ENCODE peak calls at places on chromosomes 13 and 19, in nine cellular contexts. One of them, this sample, is unnamed.

GRCh38 chr19:3983936-3984583 is 1.2 kb downstream of the EEF2 start:
- DNase-seq in fibroblast of lung: peak; percentile 60
- DNase-seq in neural progenitor cell: no peak
- DNase-seq in PC-3: peak; percentile 17
- DNase-seq in K562: peak; percentile 53
- DNase-seq in mammary epithelial cell: peak; percentile 39
- DNase-seq in astrocyte: no peak
- DNase-seq in GM23248: peak; percentile 88
- DNase-seq in HCT116: no peak
- DNase-seq in this sample: no peak

GRCh38 chr13:24261566-24261965 is 47.8 kb upstream of the C1QTNF9 start:
- DNase-seq in fibroblast of lung: no peak
- DNase-seq in neural progenitor cell: no peak
- DNase-seq in PC-3: no peak
- DNase-seq in K562: no peak
- DNase-seq in mammary epithelial cell: no peak
- DNase-seq in astrocyte: no peak
- DNase-seq in GM23248: no peak
- DNase-seq in HCT116: no peak
- DNase-seq in this sample: no peak

GRCh38 chr19:19637523-19638251 is 5.8 kb downstream of the GMIP start:
- DNase-seq in fibroblast of lung: no peak
- DNase-seq in neural progenitor cell: no peak
- DNase-seq in PC-3: no peak
- DNase-seq in K562: peak; percentile 47
- DNase-seq in mammary epithelial cell: no peak
- DNase-seq in astrocyte: no peak
- DNase-seq in GM23248: no peak
- DNase-seq in HCT116: no peak
- DNase-seq in this sample: no peak

GRCh38 chr13:59701261-59701660 is 462.5 kb downstream of the DIAPH3 start:
- DNase-seq in fibroblast of lung: no peak
- DNase-seq in neural progenitor cell: no peak
- DNase-seq in PC-3: no peak
- DNase-seq in K562: peak; percentile 6
- DNase-seq in mammary epithelial cell: no peak
- DNase-seq in astrocyte: no peak
- DNase-seq in GM23248: no peak
- DNase-seq in HCT116: no peak
- DNase-seq in this sample: no peak

GRCh38 chr19:17097593-17098126 is 22.1 kb downstream of the MYO9B start:
- DNase-seq in fibroblast of lung: peak; percentile 78
- DNase-seq in neural progenitor cell: no peak
- DNase-seq in PC-3: peak; percentile 53
- DNase-seq in K562: peak; percentile 63
- DNase-seq in mammary epithelial cell: no peak
- DNase-seq in astrocyte: no peak
- DNase-seq in GM23248: peak; percentile 66
- DNase-seq in HCT116: no peak
- DNase-seq in this sample: no peak

GRCh38 chr19:45878043-45878794 is 7.7 kb downstream of the IRF2BP1 start:
- DNase-seq in fibroblast of lung: no peak
- DNase-seq in neural progenitor cell: no peak
- DNase-seq in PC-3: peak; percentile 12
- DNase-seq in K562: no peak
- DNase-seq in mammary epithelial cell: no peak
- DNase-seq in astrocyte: no peak
- DNase-seq in GM23248: no peak
- DNase-seq in HCT116: no peak
- DNase-seq in this sample: no peak

GRCh38 chr19:35767288-35768081 is 7.9 kb upstream of the ARHGAP33 start:
- DNase-seq in fibroblast of lung: no peak
- DNase-seq in neural progenitor cell: peak; percentile 65
- DNase-seq in PC-3: no peak
- DNase-seq in K562: no peak
- DNase-seq in mammary epithelial cell: no peak
- DNase-seq in astrocyte: no peak
- DNase-seq in GM23248: no peak
- DNase-seq in HCT116: no peak
- DNase-seq in this sample: no peak

GRCh38 chr13:85313761-85314503 is 485.3 kb downstream of the SLITRK6 start:
- DNase-seq in fibroblast of lung: peak; percentile 7
- DNase-seq in neural progenitor cell: no peak
- DNase-seq in PC-3: peak; percentile 78
- DNase-seq in K562: no peak
- DNase-seq in mammary epithelial cell: peak; percentile 64
- DNase-seq in astrocyte: peak; percentile 67
- DNase-seq in GM23248: no peak
- DNase-seq in HCT116: peak; percentile 62
- DNase-seq in this sample: no peak

GRCh38 chr19:2391118-2391725 is 31.2 kb downstream of the TMPRSS9 start:
- DNase-seq in fibroblast of lung: peak; percentile 82
- DNase-seq in neural progenitor cell: peak; percentile 73
- DNase-seq in PC-3: peak; percentile 69
- DNase-seq in K562: peak; percentile 63
- DNase-seq in mammary epithelial cell: peak; percentile 51
- DNase-seq in astrocyte: peak; percentile 52
- DNase-seq in GM23248: peak; percentile 84
- DNase-seq in HCT116: peak; percentile 66
- DNase-seq in this sample: peak; percentile 67

GRCh38 chr19:58479303-58479702 is 3.2 kb downstream of the ZNF446 start:
- DNase-seq in fibroblast of lung: no peak
- DNase-seq in neural progenitor cell: no peak
- DNase-seq in PC-3: no peak
- DNase-seq in K562: no peak
- DNase-seq in mammary epithelial cell: no peak
- DNase-seq in astrocyte: no peak
- DNase-seq in GM23248: no peak
- DNase-seq in HCT116: no peak
- DNase-seq in this sample: no peak

GRCh38 chr13:39038569-39038898 is 278 bp downstream of the NHLRC3 start:
- DNase-seq in fibroblast of lung: no peak
- DNase-seq in neural progenitor cell: no peak
- DNase-seq in PC-3: peak; percentile 8
- DNase-seq in K562: no peak
- DNase-seq in mammary epithelial cell: peak; percentile 48
- DNase-seq in astrocyte: peak; percentile 25
- DNase-seq in GM23248: peak; percentile 58
- DNase-seq in HCT116: no peak
- DNase-seq in this sample: no peak

GRCh38 chr19:6425732-6426686 is 1.4 kb upstream of the KHSRP start:
- DNase-seq in fibroblast of lung: no peak
- DNase-seq in neural progenitor cell: no peak
- DNase-seq in PC-3: peak; percentile 19
- DNase-seq in K562: no peak
- DNase-seq in mammary epithelial cell: no peak
- DNase-seq in astrocyte: no peak
- DNase-seq in GM23248: no peak
- DNase-seq in HCT116: peak; percentile 24
- DNase-seq in this sample: no peak
- H3K9ac ChIP-seq in fibroblast of lung: no peak overlapping the region
- H3K9ac ChIP-seq in neural progenitor cell: no peak overlapping the region
- H3K9ac ChIP-seq in PC-3: peak overlapping the region; percentile 12
- H3K9ac ChIP-seq in K562: peak overlapping the region; percentile 47
- H3K9ac ChIP-seq in mammary epithelial cell: no peak overlapping the region
- H3K9ac ChIP-seq in astrocyte: no peak overlapping the region
- H3K9ac ChIP-seq in GM23248: peak overlapping the region; percentile 36
- H3K9ac ChIP-seq in HCT116: peak overlapping the region; percentile 9
- H3K9ac ChIP-seq in this sample: peak overlapping the region; percentile 10

DNA sequence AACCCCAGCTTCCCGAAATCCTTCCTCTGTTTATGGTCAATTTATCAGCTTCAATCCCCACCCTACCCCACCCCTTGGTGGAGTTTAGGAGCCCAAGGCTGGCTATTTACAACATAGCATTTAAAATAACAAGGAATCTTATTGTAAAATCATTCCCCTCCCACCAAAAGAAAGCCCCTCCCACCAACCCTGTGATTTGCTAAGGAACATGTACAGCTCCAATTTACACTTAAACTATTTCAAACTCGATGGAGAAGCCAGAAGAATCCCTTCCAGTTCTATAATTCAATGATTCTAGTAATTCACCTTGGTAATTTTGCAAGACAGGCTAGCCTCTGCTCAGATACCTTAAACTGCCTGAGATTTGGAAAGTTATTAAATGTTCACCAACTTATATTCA is 3.0 kb downstream of the LATS2 start:
- DNase-seq in fibroblast of lung: peak; percentile 51
- DNase-seq in neural progenitor cell: no peak
- DNase-seq in PC-3: peak; percentile 58
- DNase-seq in K562: no peak
- DNase-seq in mammary epithelial cell: peak; percentile 13
- DNase-seq in astrocyte: no peak
- DNase-seq in GM23248: peak; percentile 47
- DNase-seq in HCT116: no peak
- DNase-seq in this sample: no peak
- H3K36me3 ChIP-seq in fibroblast of lung: no peaks in the 10 kb centered on the region
- H3K36me3 ChIP-seq in neural progenitor cell: no peaks in the 10 kb centered on the region
- H3K36me3 ChIP-seq in PC-3: no peaks in the 10 kb centered on the region
- H3K36me3 ChIP-seq in K562: no peaks in the 10 kb centered on the region
- H3K36me3 ChIP-seq in mammary epithelial cell: no peaks in the 10 kb centered on the region
- H3K36me3 ChIP-seq in astrocyte: peaks cover 3% of the 10 kb centered on the region
- H3K36me3 ChIP-seq in GM23248: peaks cover 17% of the 10 kb centered on the region
- H3K36me3 ChIP-seq in HCT116: no peaks in the 10 kb centered on the region
- H3K36me3 ChIP-seq in this sample: no peaks in the 10 kb centered on the region

GRCh38 chr13:112055032-112055416 is 11.9 kb upstream of the SOX1 start:
- DNase-seq in fibroblast of lung: no peak
- DNase-seq in neural progenitor cell: no peak
- DNase-seq in PC-3: no peak
- DNase-seq in K562: no peak
- DNase-seq in mammary epithelial cell: no peak
- DNase-seq in astrocyte: no peak
- DNase-seq in GM23248: no peak
- DNase-seq in HCT116: no peak
- DNase-seq in this sample: no peak

GRCh38 chr13:112056739-112057433 is 10.1 kb upstream of the SOX1 start:
- DNase-seq in fibroblast of lung: no peak
- DNase-seq in neural progenitor cell: peak; percentile 34
- DNase-seq in PC-3: no peak
- DNase-seq in K562: no peak
- DNase-seq in mammary epithelial cell: no peak
- DNase-seq in astrocyte: no peak
- DNase-seq in GM23248: no peak
- DNase-seq in HCT116: no peak
- DNase-seq in this sample: no peak

GRCh38 chr13:112056284-112056727 is 10.6 kb upstream of the SOX1 start:
- DNase-seq in fibroblast of lung: no peak
- DNase-seq in neural progenitor cell: peak; percentile 73
- DNase-seq in PC-3: no peak
- DNase-seq in K562: no peak
- DNase-seq in mammary epithelial cell: no peak
- DNase-seq in astrocyte: no peak
- DNase-seq in GM23248: no peak
- DNase-seq in HCT116: no peak
- DNase-seq in this sample: no peak

GRCh38 chr13:112054616-112055015 is 12.3 kb upstream of the SOX1 start:
- DNase-seq in fibroblast of lung: no peak
- DNase-seq in neural progenitor cell: no peak
- DNase-seq in PC-3: no peak
- DNase-seq in K562: no peak
- DNase-seq in mammary epithelial cell: no peak
- DNase-seq in astrocyte: no peak
- DNase-seq in GM23248: no peak
- DNase-seq in HCT116: no peak
- DNase-seq in this sample: no peak

DNA sequence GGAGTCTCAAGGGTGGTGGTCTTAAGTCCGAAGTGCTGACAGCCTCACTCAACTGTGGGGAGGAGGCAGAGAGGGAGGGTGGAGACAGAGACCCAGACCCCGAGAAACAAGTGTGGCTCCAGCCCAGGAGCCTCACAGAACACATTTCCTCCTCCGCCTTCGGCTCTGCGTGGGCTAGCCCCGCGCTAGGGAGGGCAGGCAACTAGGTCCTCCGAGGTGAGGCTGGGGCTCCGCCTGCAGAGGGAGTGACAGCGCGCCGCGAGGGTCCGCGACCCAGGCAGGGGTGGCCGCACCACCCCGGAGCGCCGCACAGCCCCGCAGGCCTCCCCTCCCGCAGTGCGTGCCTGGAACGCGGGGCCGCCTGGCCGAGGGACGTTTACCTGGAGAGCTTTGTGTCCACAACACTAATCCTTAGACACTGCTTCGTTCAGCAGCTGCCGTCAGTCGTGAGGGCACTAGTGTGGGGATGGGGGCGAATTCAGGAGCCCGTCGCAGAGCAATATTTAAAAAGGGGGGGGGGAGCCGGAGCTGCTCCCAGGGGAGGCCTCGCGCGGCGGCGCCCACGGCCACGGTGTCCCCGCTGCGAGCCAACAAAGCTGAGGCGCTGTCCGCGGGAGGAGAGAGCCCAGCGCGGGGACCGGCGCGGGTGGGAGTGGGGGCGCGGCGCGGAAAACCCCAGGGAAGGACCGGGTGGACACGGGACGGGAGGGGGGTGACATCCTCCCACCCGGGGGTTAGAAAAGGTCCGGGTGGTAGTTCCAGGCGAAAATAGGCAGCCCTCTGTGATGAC is 11.3 kb upstream of the SOX1 start:
- DNase-seq in fibroblast of lung: no peak
- DNase-seq in neural progenitor cell: peak; percentile 52
- DNase-seq in PC-3: no peak
- DNase-seq in K562: no peak
- DNase-seq in mammary epithelial cell: no peak
- DNase-seq in astrocyte: no peak
- DNase-seq in GM23248: no peak
- DNase-seq in HCT116: no peak
- DNase-seq in this sample: no peak
- TF ChIP-seq EZH2 in fibroblast of lung: no peak
- TF ChIP-seq EZH2 in neural progenitor cell: peak; percentile 74
- TF ChIP-seq EZH2 in PC-3: no peak
- TF ChIP-seq EZH2 in K562: no peak
- TF ChIP-seq EZH2 in mammary epithelial cell: peak; percentile 12
- TF ChIP-seq EZH2 in astrocyte: no peak
- TF ChIP-seq EZH2 in GM23248: no peak
- TF ChIP-seq EZH2 in HCT116: no peak
- TF ChIP-seq EZH2 in this sample: no peak

GRCh38 chr19:13951799-13952153 is 533 bp upstream of the DCAF15 start:
- DNase-seq in fibroblast of lung: no peak
- DNase-seq in neural progenitor cell: no peak
- DNase-seq in PC-3: no peak
- DNase-seq in K562: no peak
- DNase-seq in mammary epithelial cell: no peak
- DNase-seq in astrocyte: no peak
- DNase-seq in GM23248: no peak
- DNase-seq in HCT116: no peak
- DNase-seq in this sample: no peak
- H3K9ac ChIP-seq in fibroblast of lung: no peak overlapping the region
- H3K9ac ChIP-seq in neural progenitor cell: no peak overlapping the region
- H3K9ac ChIP-seq in PC-3: no peak overlapping the region
- H3K9ac ChIP-seq in K562: no peak overlapping the region
- H3K9ac ChIP-seq in mammary epithelial cell: no peak overlapping the region
- H3K9ac ChIP-seq in astrocyte: no peak overlapping the region
- H3K9ac ChIP-seq in GM23248: peak overlapping the region; percentile 44
- H3K9ac ChIP-seq in HCT116: no peak overlapping the region
- H3K9ac ChIP-seq in this sample: no peak overlapping the region

This sample was measured in SK-N-MC.